ENCODE peak calls at places on chromosomes 11 and 22, in eight cellular contexts. R, Y, S, H, I, C, M and Z are unnamed samples.

GRCh38 chr11:1568451-1568911 is 3.6 kb downstream of the DUSP8 start:
- DNase-seq in Y (no peak), I (no peak), R (no peak), S (no peak), M (no peak), C (no peak), H (no peak), Z (no peak)

GRCh38 chr11:72491001-72491400 is 56.7 kb upstream of the CLPB start:
- DNase-seq in S (no peak), I (no peak), Y (no peak), C (no peak), R (no peak), H (no peak), M (no peak), Z (no peak)

GRCh38 chr11:106217456-106217855 is 140.0 kb downstream of the AASDHPPT start:
- DNase-seq in C (no peak), I (no peak), S (no peak), M (no peak), H (no peak), R (no peak), Y (no peak), Z (no peak)

GRCh38 chr11:112817376-112817775 is 143.8 kb upstream of the NCAM1 start:
- DNase-seq in S (no peak), Y (no peak), I (no peak), R (no peak), M (no peak), H (no peak), C (no peak), Z (no peak)

GRCh38 chr11:2293396-2294339 is 8.1 kb downstream of the C11orf21 start:
- DNase-seq in S (no peak), I (peak), Y (no peak), C (no peak), R (no peak), M (peak), H (no peak), Z (no peak)

GRCh38 chr11:128939591-128939990 is 3.1 kb downstream of the TP53AIP1 start:
- DNase-seq in I (no peak), H (no peak), Y (no peak), M (no peak), C (no peak), S (no peak), R (no peak), Z (no peak)

GRCh38 chr11:81932303-81932702 is 801.4 kb downstream of the FAM181B start:
- DNase-seq in S (no peak), Y (no peak), M (no peak), I (no peak), R (no peak), H (no peak), C (no peak), Z (no peak)

GRCh38 chr11:120344302-120345004 is 8.2 kb downstream of the ARHGEF12 start:
- DNase-seq in I (peak), M (no peak), R (peak), Y (no peak), C (peak), S (no peak), H (peak), Z (no peak)

GRCh38 chr11:113401718-113402117 is 14.1 kb downstream of the ANKK1 start:
- DNase-seq in S (peak), C (no peak), H (no peak), M (no peak), I (peak), Y (no peak), R (no peak), Z (peak)

GRCh38 chr11:104320956-104321355 is 157.0 kb upstream of the PDGFD start:
- DNase-seq in S (no peak), C (no peak), H (no peak), Y (no peak), M (no peak), R (no peak), I (no peak), Z (no peak)

GRCh38 chr22:27983361-27983791 is 64.3 kb upstream of the PITPNB start:
- DNase-seq in C (no peak), H (no peak), S (no peak), I (no peak), Y (no peak), R (no peak), M (no peak), Z (no peak)

GRCh38 chr11:63670738-63671321 is 346 bp downstream of the ATL3 start:
- DNase-seq in H (peak), Y (no peak), M (peak), R (peak), S (peak), C (peak), I (peak), Z (no peak)

GRCh38 chr11:22976146-22976545 is 115.9 kb upstream of the CCDC179 start:
- DNase-seq in Y (no peak), M (no peak), S (no peak), R (no peak), I (no peak), H (no peak), C (peak), Z (peak)

GRCh38 chr22:46935506-46936377 is 173.3 kb downstream of the TBC1D22A start:
- DNase-seq in Y (no peak), M (no peak), R (no peak), C (no peak), S (no peak), I (peak), H (no peak), Z (no peak)

GRCh38 chr22:22576244-22576988 is 17.4 kb upstream of the PRAME start:
- DNase-seq in M (peak), C (no peak), Y (peak), I (peak), R (no peak), S (peak), H (peak), Z (no peak)

GRCh38 chr22:22752556-22753477 is 108.4 kb downstream of the GGTLC2 start:
- DNase-seq in I (no peak), C (peak), M (no peak), R (peak), S (peak), H (peak), Y (no peak), Z (no peak)

GRCh38 chr11:68621826-68622225 is 62.5 kb upstream of the GAL start:
- DNase-seq in M (no peak), C (no peak), S (no peak), Y (no peak), I (no peak), R (no peak), H (no peak), Z (no peak)

GRCh38 chr11:133403900-133404299 is 128.4 kb downstream of the OPCML start:
- DNase-seq in R (no peak), M (no peak), S (no peak), C (no peak), Y (no peak), I (no peak), H (no peak), Z (no peak)

GRCh38 chr11:78203184-78203583 is 14.5 kb downstream of the USP35 start:
- DNase-seq in M (no peak), H (no peak), Y (no peak), I (no peak), S (no peak), C (no peak), R (peak), Z (no peak)

GRCh38 chr11:89498845-89499448 is 7.8 kb upstream of the NOX4 start:
- DNase-seq in I (peak), M (no peak), H (no peak), R (no peak), C (no peak), S (no peak), Y (no peak), Z (no peak)

GRCh38 chr11:35282226-35282882 is 137.0 kb downstream of the SLC1A2 start:
- DNase-seq in R (no peak), C (no peak), I (no peak), Y (peak), H (no peak), S (no peak), M (no peak), Z (no peak)

GRCh38 chr22:42475122-42475521 is 42.9 kb upstream of the NFAM1 start:
- DNase-seq in I (no peak), R (no peak), S (no peak), H (no peak), M (no peak), C (no peak), Y (no peak), Z (no peak)

GRCh38 chr11:86192858-86193257 is 51.7 kb upstream of the EED start:
- DNase-seq in H (no peak), C (no peak), S (no peak), Y (no peak), I (no peak), R (no peak), M (no peak), Z (no peak)

GRCh38 chr11:35629914-35630313 is 11.7 kb downstream of the FJX1 start:
- DNase-seq in I (no peak), R (no peak), S (no peak), C (no peak), H (no peak), Y (peak), M (no peak), Z (peak)

GRCh38 chr11:94740975-94741707 is 27.0 kb upstream of the AMOTL1 start:
- DNase-seq in H (peak), S (peak), C (peak), I (no peak), R (no peak), Y (peak), M (peak), Z (peak)

GRCh38 chr11:59957094-59957493 is 6.7 kb upstream of the OOSP4A start:
- DNase-seq in R (no peak), I (no peak), Y (no peak), S (no peak), M (no peak), H (no peak), C (no peak), Z (no peak)

GRCh38 chr22:20877715-20878114 is 18.9 kb downstream of the SNAP29 start:
- DNase-seq in I (no peak), R (no peak), Y (no peak), H (no peak), C (no peak), S (no peak), M (no peak), Z (no peak)

GRCh38 chr22:43151251-43152000 is at the start of gene TSPO:
- DNase-seq in Y (peak), I (peak), M (peak), C (peak), R (peak), S (no peak), H (peak), Z (no peak)

GRCh38 chr11:112498701-112499100 is 238.0 kb upstream of the PLET1 start:
- DNase-seq in Y (no peak), S (no peak), I (no peak), R (no peak), M (no peak), C (no peak), H (no peak), Z (no peak)

GRCh38 chr11:11239959-11240358 is 113.1 kb downstream of the CSNK2A3 start:
- DNase-seq in I (no peak), S (no peak), M (no peak), H (no peak), Y (no peak), R (no peak), C (no peak), Z (no peak)

GRCh38 chr22:45192701-45193187 is 29.0 kb downstream of the NUP50 start:
- DNase-seq in Y (no peak), R (no peak), H (no peak), I (no peak), M (no peak), C (no peak), S (no peak), Z (no peak)

GRCh38 chr11:17596310-17596669 is 49.2 kb downstream of the OTOG start:
- DNase-seq in I (no peak), S (no peak), Y (no peak), M (peak), H (no peak), R (no peak), C (no peak), Z (no peak)

GRCh38 chr11:27201454-27202302 is 161.1 kb downstream of the BBOX1 start:
- DNase-seq in M (peak), S (peak), I (peak), Y (no peak), R (no peak), C (no peak), H (no peak), Z (peak)

GRCh38 chr11:86301742-86302091 is 323 bp upstream of the HIKESHI start:
- DNase-seq in H (no peak), I (no peak), Y (no peak), S (no peak), R (no peak), M (no peak), C (no peak), Z (no peak)

GRCh38 chr22:37561209-37562048 is 1.1 kb downstream of the CDC42EP1 start:
- DNase-seq in Y (peak), C (peak), S (no peak), M (peak), R (peak), H (peak), I (peak), Z (peak)

GRCh38 chr11:63906585-63906984 is 10.4 kb downstream of the RCOR2 start:
- DNase-seq in S (no peak), C (peak), M (no peak), R (peak), H (peak), Y (no peak), I (peak), Z (no peak)

GRCh38 chr11:47348859-47349258 is 3.6 kb downstream of the MYBPC3 start:
- DNase-seq in I (no peak), M (no peak), Y (no peak), R (no peak), C (peak), H (peak), S (peak), Z (no peak)

GRCh38 chr22:41600976-41601375 is 11.3 kb upstream of the PMM1 start:
- DNase-seq in R (no peak), H (no peak), S (no peak), Y (no peak), I (no peak), M (no peak), C (no peak), Z (no peak)

GRCh38 chr11:125918140-125918840 is 14.0 kb downstream of the DDX25 start:
- DNase-seq in Y (no peak), S (no peak), I (no peak), M (no peak), C (no peak), R (no peak), H (no peak), Z (peak)